ENCODE peak calls at places on chromosomes 16 and 17, in five cellular contexts. U, E, Z, F and S are unnamed samples.

GRCh38 chr16:79209308-79209707 is 391.2 kb downstream of the MAF start:
- DNase-seq in Z (no peak), U (no peak), E (no peak), F (no peak), S (no peak)

GRCh38 chr17:61405047-61405685 is 5.5 kb downstream of the TBX2 start:
- DNase-seq in U (peak), E (no peak), Z (peak), F (no peak), S (no peak)

GRCh38 chr16:89863741-89864391 is 9.5 kb upstream of the TCF25 start:
- DNase-seq in F (peak), Z (no peak), E (no peak), U (no peak), S (no peak)

GRCh38 chr17:59165933-59166342 is 10.4 kb downstream of the PRR11 start:
- DNase-seq in F (peak), E (peak), U (no peak), Z (peak), S (no peak)

GRCh38 chr17:3968886-3969524 is 4.8 kb upstream of the ATP2A3 start:
- DNase-seq in U (no peak), E (no peak), F (no peak), Z (no peak), S (no peak)

GRCh38 chr16:58127634-58128033 is 1.5 kb downstream of the CFAP20 start:
- DNase-seq in F (no peak), Z (no peak), E (no peak), U (no peak), S (peak)

GRCh38 chr16:51636913-51637743 is 486.1 kb upstream of the SALL1 start:
- DNase-seq in F (peak), E (no peak), U (no peak), Z (no peak), S (no peak)

GRCh38 chr17:17868637-17869522 is 32.1 kb upstream of the SREBF1 start:
- DNase-seq in U (no peak), Z (no peak), E (no peak), F (no peak), S (no peak)

GRCh38 chr17:17990282-17990681 is 17.6 kb downstream of the DRC3 start:
- DNase-seq in Z (no peak), F (no peak), E (no peak), U (no peak), S (no peak)

GRCh38 chr17:69434164-69434579 is 19.7 kb downstream of the MAP2K6 start:
- DNase-seq in E (no peak), F (peak), U (no peak), Z (peak), S (no peak)

GRCh38 chr16:6317924-6318323 is 1014.7 kb upstream of the RBFOX1 start:
- DNase-seq in F (no peak), E (no peak), U (no peak), Z (no peak), S (no peak)

GRCh38 chr17:17098426-17099035 is 56.3 kb downstream of the MPRIP start:
- DNase-seq in Z (no peak), U (no peak), F (no peak), E (no peak), S (no peak)

GRCh38 chr16:50781043-50781442 is 39.2 kb downstream of the CYLD start:
- DNase-seq in E (no peak), F (no peak), Z (no peak), U (no peak), S (no peak)

GRCh38 chr16:18782697-18783429 is 7.3 kb downstream of the RPS15A start:
- DNase-seq in E (no peak), Z (no peak), U (no peak), F (no peak), S (no peak)

GRCh38 chr17:78529871-78530670 is 47.1 kb downstream of the DNAH17 start:
- DNase-seq in Z (peak), U (no peak), F (no peak), E (no peak), S (no peak)